ENCODE peak calls at places on chromosomes 5 and 9, in ten cellular contexts. I is neural progenitor cell, W is tibial artery, N is H1, C is fibroblast of pulmonary artery, R is thyroid gland, A is GM10248, T is PC-3, H is AG04450, B is heart left ventricle. D is an unnamed sample.

GRCh38 chr5:73764586-73764985 is 138.6 kb downstream of the ARHGEF28 start:
- DNase-seq in W (no peak), C (peak), I (no peak), T (peak), N (no peak), H (peak), R (no peak), B (no peak), A (no peak), D (no peak)

GRCh38 chr9:33289501-33289900 is 815 bp upstream of the NFX1 start:
- DNase-seq in A (no peak), T (no peak), W (peak), H (no peak), R (peak), I (peak), C (peak), B (no peak), N (no peak), D (no peak)

GRCh38 chr5:10896016-10896415 is 135.0 kb upstream of the DAP start:
- DNase-seq in N (no peak), B (no peak), C (no peak), A (no peak), W (no peak), T (peak), I (no peak), H (no peak), R (no peak), D (no peak)

GRCh38 chr9:89924611-89925010 is 319.8 kb downstream of the GADD45G start:
- DNase-seq in C (no peak), A (no peak), W (no peak), N (no peak), R (no peak), I (no peak), T (no peak), B (no peak), H (no peak), D (no peak)

GRCh38 chr9:90107021-90107771 is 502.4 kb downstream of the GADD45G start:
- DNase-seq in T (peak), R (peak), H (no peak), A (no peak), C (no peak), W (no peak), N (no peak), B (peak), I (no peak), D (no peak)

GRCh38 chr5:123776761-123777160 is 264.8 kb downstream of the CSNK1G3 start:
- DNase-seq in I (no peak), N (no peak), B (no peak), W (no peak), T (peak), C (peak), H (peak), R (no peak), A (no peak), D (no peak)

GRCh38 chr5:98905857-98906688 is 22.7 kb downstream of the CHD1 start:
- DNase-seq in R (no peak), B (no peak), C (peak), I (peak), W (no peak), A (peak), N (no peak), H (no peak), T (peak), D (no peak)

GRCh38 chr9:92245005-92245797 is 48.3 kb downstream of the IARS1 start:
- DNase-seq in I (no peak), B (no peak), R (no peak), A (no peak), N (no peak), C (peak), T (peak), W (no peak), H (peak), D (no peak)

GRCh38 chr9:115913666-115914065 is 239.9 kb upstream of the PAPPA start:
- DNase-seq in C (peak), R (no peak), I (no peak), H (no peak), N (no peak), W (no peak), B (no peak), T (no peak), A (no peak), D (no peak)

GRCh38 chr9:83457005-83457404 is 81.2 kb downstream of the FRMD3 start:
- DNase-seq in B (no peak), T (no peak), W (no peak), N (no peak), C (no peak), H (no peak), R (no peak), A (no peak), I (no peak), D (no peak)

DNA sequence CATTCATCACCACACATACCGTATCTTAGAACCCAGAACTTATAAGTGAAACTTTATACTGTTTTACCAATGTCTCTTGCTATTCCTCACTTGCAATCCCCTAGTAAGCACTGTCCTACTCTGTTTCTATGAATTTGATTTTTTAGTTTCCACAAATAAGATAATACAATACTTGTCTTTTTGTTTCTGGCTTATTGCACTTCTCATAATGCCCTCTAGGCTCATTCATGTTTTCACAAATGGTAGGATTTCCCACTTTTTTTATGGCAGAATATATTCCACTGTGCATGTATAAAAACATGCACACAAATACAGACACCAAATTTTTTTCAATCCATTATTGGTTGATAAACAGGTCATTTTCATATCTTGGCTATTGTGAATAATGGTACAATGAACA is 1742.3 kb upstream of the NUDT12 start:
- DNase-seq in C (no peak), A (no peak), T (no peak), H (no peak), W (no peak), R (no peak), B (no peak), I (no peak), N (no peak), D (no peak)
- TF ChIP-seq CTCF in C (no peak), A (no peak), T (peak), H (no peak), W (no peak), R (no peak), B (no peak), I (peak), N (no peak), D (no peak)

GRCh38 chr9:34993502-34994428 is 4.2 kb downstream of the DNAJB5 start:
- DNase-seq in N (no peak), T (no peak), H (no peak), B (peak), C (peak), R (peak), I (no peak), W (peak), A (no peak), D (peak)

GRCh38 chr9:34990908-34991832 is 1.6 kb downstream of the DNAJB5 start:
- DNase-seq in R (no peak), H (no peak), C (no peak), B (no peak), T (no peak), A (no peak), I (peak), W (peak), N (no peak), D (no peak)

GRCh38 chr9:34989946-34990635 is 546 bp downstream of the DNAJB5 start:
- DNase-seq in C (peak), B (peak), H (no peak), A (peak), W (peak), R (peak), T (peak), I (peak), N (no peak), D (peak)

GRCh38 chr9:34992376-34992951 is 2.9 kb downstream of the DNAJB5 start:
- DNase-seq in C (peak), T (peak), A (no peak), H (peak), B (peak), I (peak), R (no peak), W (peak), N (no peak), D (peak)

GRCh38 chr9:34991833-34992375 is 2.4 kb downstream of the DNAJB5 start:
- DNase-seq in A (no peak), T (peak), W (peak), I (peak), C (no peak), H (no peak), R (no peak), B (peak), N (no peak), D (no peak)
- TF ChIP-seq CTCF in A (peak), T (no peak), W (no peak), I (peak), C (no peak), H (no peak), R (no peak), B (no peak), N (peak), D (no peak)

GRCh38 chr5:90421136-90421535 is 11.6 kb upstream of the CETN3 start:
- DNase-seq in N (no peak), C (peak), H (no peak), A (no peak), R (peak), T (peak), I (peak), B (no peak), W (no peak), D (no peak)
- TF ChIP-seq CTCF in N (peak), C (peak), H (peak), A (peak), R (no peak), T (peak), I (peak), B (no peak), W (no peak), D (no peak)

GRCh38 chr5:7827602-7828001 is 23.3 kb downstream of the CFAP90 start:
- DNase-seq in B (no peak), W (no peak), R (no peak), T (no peak), A (no peak), H (no peak), C (no peak), I (no peak), N (no peak), D (no peak)
- TF ChIP-seq CTCF in B (no peak), W (no peak), R (no peak), T (peak), A (no peak), H (peak), C (no peak), I (no peak), N (no peak), D (no peak)

DNA sequence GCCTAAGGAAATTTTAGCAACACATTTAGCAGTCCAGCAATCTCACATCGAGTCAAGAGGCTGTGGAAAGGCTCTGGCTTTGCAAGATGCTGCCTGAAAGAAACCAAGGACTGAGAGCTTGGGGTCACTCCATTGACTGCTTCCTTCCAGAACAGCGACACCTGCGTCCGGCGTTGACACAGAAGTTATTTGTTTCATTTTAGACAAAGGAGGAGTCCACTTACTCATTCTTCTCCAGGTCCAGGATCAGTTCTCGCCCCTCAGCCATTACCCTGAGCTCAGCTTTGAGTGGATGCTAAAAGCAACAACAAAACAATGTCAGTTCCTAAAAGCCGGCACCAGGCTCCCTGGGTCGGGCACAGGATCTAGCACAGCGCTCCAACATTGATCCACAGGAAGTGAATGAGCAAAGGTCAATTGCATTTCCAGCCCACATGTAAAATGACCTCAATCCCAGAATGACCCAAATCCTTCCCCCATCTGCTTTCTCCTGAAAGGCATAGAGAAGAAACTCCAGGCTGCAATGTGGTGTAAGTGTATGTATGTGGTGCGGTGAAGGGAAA is 11.3 kb downstream of the ADAM19 start:
- DNase-seq in R (no peak), A (no peak), N (no peak), W (no peak), T (no peak), I (no peak), C (peak), B (no peak), H (no peak), D (no peak)
- TF ChIP-seq CTCF in R (no peak), A (no peak), N (no peak), W (no peak), T (no peak), I (no peak), C (peak), B (peak), H (no peak), D (no peak)